ENCODE peak calls at places on chromosomes 7 and 10, in five cellular contexts. A, W, M, L and X are unnamed samples.

GRCh38 chr7:46490406-46490805 is 569.3 kb upstream of the IGFBP3 start:
- DNase-seq in A (no peak), M (no peak), W (no peak), L (no peak), X (no peak)

GRCh38 chr10:93030409-93030808 is 30.2 kb upstream of the CYP26C1 start:
- DNase-seq in M (no peak), A (peak; percentile 35), W (no peak), L (no peak), X (no peak)

GRCh38 chr10:79027147-79028055 is 41.4 kb upstream of the ZMIZ1 start:
- DNase-seq in L (no peak), A (no peak), M (no peak), W (no peak), X (peak; percentile 55)

GRCh38 chr10:96794786-96795733 is 37.0 kb upstream of the LCOR start:
- DNase-seq in W (no peak), A (no peak), M (no peak), L (no peak), X (no peak)

GRCh38 chr10:99779335-99779734 is 3.1 kb upstream of the ABCC2 start:
- DNase-seq in L (no peak), M (no peak), A (peak; percentile 71), W (peak; percentile 10), X (no peak)

GRCh38 chr10:113854757-113855626 is 531 bp downstream of the NHLRC2 start:
- DNase-seq in L (peak; percentile 47), A (peak; percentile 81), W (peak; percentile 73), M (peak; percentile 74), X (peak; percentile 77)

GRCh38 chr7:147245274-147245673 is 1128.7 kb downstream of the CNTNAP2 start:
- DNase-seq in M (no peak), W (peak; percentile 60), L (peak; percentile 45), A (peak; percentile 63), X (no peak)

GRCh38 chr7:98930921-98931320 is 52.6 kb downstream of the TRRAP start:
- DNase-seq in L (no peak), W (no peak), A (no peak), M (no peak), X (no peak)

GRCh38 chr10:103637855-103638561 is 144.5 kb downstream of the NEURL1 start:
- DNase-seq in L (peak; percentile 61), M (peak; percentile 92), W (no peak), A (no peak), X (no peak)

GRCh38 chr10:133405272-133405671 is 11.3 kb downstream of the MTG1 start:
- DNase-seq in L (no peak), M (no peak), W (no peak), A (no peak), X (no peak)

GRCh38 chr10:99630439-99630838 is 10.2 kb upstream of the SLC25A28 start:
- DNase-seq in A (peak; percentile 27), L (peak; percentile 58), W (no peak), M (no peak), X (no peak)

GRCh38 chr7:123562121-123562520 is 4.5 kb upstream of the NDUFA5 start:
- DNase-seq in A (no peak), L (no peak), M (no peak), W (no peak), X (no peak)
- H3K4me1 ChIP-seq in A (no peaks in the 10 kb centered on the region), L (no peaks in the 10 kb centered on the region), M (no peaks in the 10 kb centered on the region), W (no peaks in the 10 kb centered on the region), X (no peaks in the 10 kb centered on the region)

GRCh38 chr7:86961686-86962085 is 97.8 kb downstream of the ELAPOR2 start:
- DNase-seq in L (no peak), W (no peak), M (no peak), A (no peak), X (no peak)
- H3K27ac ChIP-seq in L (no peak overlapping the region), W (no peak overlapping the region), M (no peak overlapping the region), A (no peak overlapping the region), X (no peak overlapping the region)

DNA sequence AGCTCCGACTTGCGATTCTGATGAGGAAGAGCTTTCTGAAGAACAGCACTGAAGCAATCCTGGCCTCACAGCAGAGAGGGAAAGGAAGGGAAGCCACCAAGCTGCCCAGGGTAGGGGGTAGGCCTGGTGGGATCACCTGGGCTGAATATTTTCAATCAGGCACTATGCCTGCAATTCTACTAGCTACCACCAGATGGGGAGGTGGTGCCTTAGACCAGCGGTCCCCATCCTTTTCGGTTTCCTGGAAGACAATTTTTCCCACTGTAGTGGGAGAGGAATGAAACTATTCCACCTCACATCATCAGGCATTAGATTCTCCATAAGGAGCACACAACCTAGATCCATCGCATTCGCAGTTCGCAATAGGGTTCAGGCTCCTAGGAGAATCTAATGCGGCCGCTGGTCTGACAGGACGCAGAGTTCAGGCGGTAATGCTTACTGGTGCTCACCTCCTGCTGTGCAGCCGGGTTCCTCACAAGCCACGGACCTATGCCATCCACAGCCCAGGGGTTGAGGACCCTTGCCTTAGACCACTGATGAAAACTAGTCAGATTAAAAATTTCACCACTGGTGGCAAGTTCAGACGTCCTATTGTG is 2.7 kb downstream of the LRRC20 start:
- DNase-seq in L (no peak), M (no peak), W (no peak), A (no peak), X (no peak)
- TF ChIP-seq CTCF in L (peak; percentile 38), M (peak; percentile 40), W (peak; percentile 54), A (peak; percentile 63), X (peak; percentile 53)

GRCh38 chr10:122490268-122490667 is 28.9 kb downstream of the HTRA1 start:
- DNase-seq in M (no peak), W (no peak), L (no peak), A (no peak), X (no peak)
- H3K4me1 ChIP-seq in M (no peaks in the 10 kb centered on the region), W (peaks cover 40% of the 10 kb centered on the region), L (peaks cover 89% of the 10 kb centered on the region), A (peaks cover 19% of the 10 kb centered on the region), X (peaks cover 15% of the 10 kb centered on the region)